ENCODE peak calls at places on chromosome 19, in nine cellular contexts. Z is HL-60, K is RWPE1, G is GM12865, L is fibroblast of the aortic adventitia, F is esophagus squamous epithelium, M is AG09319, J is cardiac fibroblast, Q is neural crest cell. N is an unnamed sample.

GRCh38 chr19:12802267-12803106 is 618 bp downstream of the THSD8 start:
- DNase-seq in M (no peak), J (no peak), F (no peak), Q (no peak), K (peak; percentile 13), G (no peak), Z (no peak), L (no peak), N (no peak)

GRCh38 chr19:10625003-10625761 is at the start of gene SLC44A2:
- DNase-seq in M (no peak), K (peak; percentile 92), F (no peak), L (peak; percentile 51), Q (peak; percentile 35), Z (no peak), G (no peak), J (peak; percentile 74), N (no peak)

GRCh38 chr19:10701955-10702307 is 692 bp downstream of the QTRT1 start:
- DNase-seq in J (no peak), G (peak; percentile 57), F (no peak), L (no peak), M (no peak), K (no peak), Q (peak; percentile 42), Z (peak; percentile 48), N (peak; percentile 66)

GRCh38 chr19:55537741-55538111 is 793 bp upstream of the SBK2 start:
- DNase-seq in F (no peak), G (no peak), K (no peak), Q (no peak), Z (no peak), J (no peak), L (no peak), M (no peak), N (no peak)

GRCh38 chr19:33277434-33277833 is 24.9 kb downstream of the CEBPA start:
- DNase-seq in G (no peak), Q (no peak), J (no peak), Z (no peak), F (no peak), L (no peak), K (no peak), M (no peak), N (no peak)

GRCh38 chr19:32539240-32539916 is 41.6 kb upstream of the PDCD5 start:
- DNase-seq in J (no peak), F (no peak), L (no peak), Z (no peak), M (no peak), K (no peak), G (no peak), Q (no peak), N (no peak)

GRCh38 chr19:23516266-23516665 is 121.0 kb upstream of the ZNF91 start:
- DNase-seq in J (no peak), Z (no peak), G (no peak), K (no peak), Q (no peak), M (no peak), L (no peak), F (no peak), N (no peak)

GRCh38 chr19:33219261-33219812 is 6.3 kb downstream of the SLC7A10 start:
- DNase-seq in L (no peak), F (no peak), G (no peak), K (no peak), M (no peak), J (peak; percentile 20), Q (peak; percentile 52), Z (no peak), N (no peak)

GRCh38 chr19:40416918-40417713 is 3.9 kb upstream of the PRX start:
- DNase-seq in L (no peak), Q (no peak), G (peak; percentile 90), Z (no peak), K (no peak), J (peak; percentile 27), M (no peak), F (no peak), N (peak; percentile 39)

GRCh38 chr19:32675720-32676185 is at the start of gene RGS9BP:
- DNase-seq in F (no peak), K (peak; percentile 70), Z (peak; percentile 71), G (peak; percentile 72), Q (peak; percentile 34), M (peak; percentile 29), J (peak; percentile 80), L (peak; percentile 65), N (no peak)

GRCh38 chr19:50290011-50290410 is 39.2 kb downstream of the KCNC3 start:
- DNase-seq in M (no peak), J (no peak), K (no peak), G (no peak), L (no peak), F (no peak), Q (no peak), Z (no peak), N (no peak)
- TF ChIP-seq CTCF in M (no peak), J (no peak), K (no peak), G (no peak), L (no peak), F (no peak), Q (no peak), Z (no peak), N (no peak)

GRCh38 chr19:37361994-37362393 is 8.9 kb upstream of the ZNF527 start:
- DNase-seq in G (no peak), K (no peak), M (no peak), Z (no peak), J (no peak), L (no peak), Q (no peak), F (no peak), N (no peak)
- TF ChIP-seq CTCF in G (no peak), K (no peak), M (no peak), Z (no peak), J (no peak), L (no peak), Q (no peak), F (no peak), N (no peak)

GRCh38 chr19:18281082-18282020 is at the start of gene JUND:
- DNase-seq in K (peak; percentile 96), Z (peak; percentile 94), G (peak; percentile 99), J (peak; percentile 100), F (peak; percentile 85), M (peak; percentile 99), L (peak; percentile 97), Q (peak; percentile 91), N (peak; percentile 98)

GRCh38 chr19:18280247-18281081 is 958 bp downstream of the JUND start:
- DNase-seq in G (peak; percentile 93), Z (peak; percentile 70), L (peak; percentile 65), M (peak; percentile 59), K (peak; percentile 91), Q (peak; percentile 47), F (peak; percentile 52), J (peak; percentile 83), N (peak; percentile 95)

GRCh38 chr19:18283338-18283737 is 1.9 kb upstream of the JUND start:
- DNase-seq in F (no peak), J (no peak), G (no peak), M (no peak), K (no peak), Q (no peak), L (no peak), Z (no peak), N (no peak)

GRCh38 chr19:18282788-18283141 is 1.3 kb upstream of the JUND start:
- DNase-seq in G (peak; percentile 60), Q (no peak), M (no peak), Z (peak; percentile 24), K (no peak), L (peak; percentile 16), J (no peak), F (no peak), N (no peak)

GRCh38 chr19:18282021-18282787 is 782 bp upstream of the JUND start:
- DNase-seq in Z (no peak), K (no peak), L (no peak), Q (no peak), J (no peak), M (no peak), G (peak; percentile 68), F (peak; percentile 78), N (peak; percentile 47)
- TF ChIP-seq CTCF in Z (no peak), K (no peak), L (peak; percentile 51), Q (peak; percentile 24), J (peak; percentile 22), M (peak; percentile 10), G (no peak), F (no peak), N (no peak)

GRCh38 chr19:6271721-6272410 is 7.9 kb downstream of the MLLT1 start:
- DNase-seq in L (peak; percentile 97), G (no peak), K (no peak), M (no peak), F (no peak), Q (no peak), J (peak; percentile 92), Z (no peak), N (no peak)
- TF ChIP-seq CTCF in L (peak; percentile 5), G (no peak), K (no peak), M (peak; percentile 8), F (no peak), Q (no peak), J (no peak), Z (no peak), N (no peak)

DNA sequence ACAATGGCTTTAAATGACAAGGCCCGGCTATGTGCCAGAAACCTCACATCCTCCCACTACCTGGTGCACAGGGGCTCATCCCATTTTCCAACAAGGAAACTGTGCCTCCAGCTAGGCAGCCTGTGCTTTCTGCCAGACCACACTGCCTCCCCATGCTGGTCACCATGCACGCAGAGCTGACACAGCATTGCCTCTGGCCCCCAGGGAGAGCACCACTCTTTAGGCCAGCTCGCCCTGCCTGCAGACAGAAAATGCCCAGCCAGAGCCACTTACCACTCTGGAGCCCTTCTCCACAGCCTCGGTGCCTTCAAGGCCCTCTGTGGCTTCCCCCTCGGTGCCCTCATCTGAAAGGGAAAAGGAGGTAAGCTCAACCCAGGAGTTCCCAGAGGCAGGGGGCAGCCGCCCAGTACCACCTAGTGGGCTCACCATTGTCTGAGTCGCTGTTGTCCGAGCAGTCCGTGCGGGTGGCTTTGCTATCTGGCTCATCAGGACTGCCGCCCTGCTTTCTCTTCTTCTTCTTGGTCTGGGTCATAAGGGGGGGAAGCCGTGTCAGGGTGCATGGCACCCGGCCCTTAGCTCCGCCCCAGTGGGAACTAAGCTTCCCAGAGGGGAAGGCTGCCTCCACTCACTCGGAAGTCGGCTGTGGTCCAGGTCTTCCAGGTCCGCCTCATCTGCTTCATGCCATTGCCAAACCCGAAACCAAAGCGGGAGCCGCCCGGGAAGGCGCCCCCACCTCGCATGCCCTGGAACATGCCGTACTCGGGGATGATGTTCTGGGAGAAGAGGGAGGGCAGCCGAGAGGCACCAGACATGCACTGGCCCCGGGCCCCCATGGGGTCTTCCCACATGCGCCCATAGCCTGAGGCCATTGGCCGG is 18.0 kb downstream of the AKAP8L start:
- DNase-seq in M (no peak), L (no peak), K (no peak), J (no peak), F (no peak), Z (no peak), G (no peak), Q (no peak), N (no peak)
- TF ChIP-seq CTCF in M (no peak), L (no peak), K (no peak), J (no peak), F (no peak), Z (no peak), G (no peak), Q (no peak), N (no peak)

GRCh38 chr19:1601613-1602064 is 3.6 kb downstream of the UQCR11 start:
- DNase-seq in Z (no peak), L (no peak), J (no peak), K (no peak), G (no peak), F (no peak), M (no peak), Q (no peak), N (no peak)
- TF ChIP-seq CTCF in Z (no peak), L (peak; percentile 18), J (peak; percentile 21), K (no peak), G (peak; percentile 2), F (no peak), M (no peak), Q (peak; percentile 47), N (peak; percentile 51)

N was measured in OCI-LY7.